ENCODE peak calls at places on chromosomes 12 and 14, in five cellular contexts. R is cardiac muscle cell, T is mesendoderm, I is uterus, Z is body of pancreas. S is an unnamed sample. For H3K4me1 and H3K36me3, the result is how much of the 10 kb centered on the place peaks cover.

GRCh38 chr12:66751432-66752113 is 72.7 kb upstream of the GRIP1 start:
- DNase-seq in T (no peak), R (no peak), Z (no peak), I (no peak), S (no peak)

GRCh38 chr12:104998423-104999346 is 12.6 kb downstream of the NOPCHAP1 start:
- DNase-seq in Z (peak), T (no peak), I (no peak), R (no peak), S (no peak)

GRCh38 chr12:92470608-92471021 is 232.2 kb upstream of the PLEKHG7 start:
- DNase-seq in Z (no peak), R (no peak), T (no peak), I (no peak), S (no peak)

GRCh38 chr12:131116437-131117117 is 162.9 kb downstream of the ADGRD1 start:
- DNase-seq in I (peak), R (peak), Z (no peak), T (peak), S (peak)

GRCh38 chr14:88256997-88257755 is 65.9 kb downstream of the KCNK10 start:
- DNase-seq in I (no peak), Z (no peak), R (peak), T (no peak), S (no peak)

GRCh38 chr12:2112401-2112800 is 59.6 kb downstream of the CACNA1C start:
- DNase-seq in T (no peak), Z (no peak), R (no peak), I (no peak), S (no peak)

GRCh38 chr14:44204061-44204815 is 302.8 kb downstream of the FSCB start:
- DNase-seq in Z (no peak), I (no peak), R (peak), T (peak), S (no peak)

GRCh38 chr12:94973202-94973601 is 30.3 kb downstream of the NDUFA12 start:
- DNase-seq in T (no peak), R (peak), I (no peak), Z (no peak), S (no peak)

GRCh38 chr12:633731-634130 is 29.5 kb downstream of the NINJ2 start:
- DNase-seq in R (no peak), Z (no peak), T (no peak), I (no peak), S (no peak)

GRCh38 chr12:87847147-87847546 is 182.1 kb downstream of the C12orf50 start:
- DNase-seq in I (no peak), R (no peak), Z (no peak), T (peak), S (no peak)

GRCh38 chr12:49017764-49018281 is 753 bp downstream of the PRKAG1 start:
- DNase-seq in I (peak), T (no peak), Z (no peak), R (peak), S (no peak)

GRCh38 chr14:33475623-33476022 is 475.3 kb downstream of the EGLN3 start:
- DNase-seq in T (peak), R (peak), I (no peak), Z (peak), S (peak)

GRCh38 chr14:96559571-96559970 is 57.4 kb downstream of the PAPOLA start:
- DNase-seq in I (no peak), Z (no peak), R (no peak), T (no peak), S (no peak)

GRCh38 chr14:91744068-91744480 is 12.2 kb upstream of the CATSPERB start:
- DNase-seq in R (no peak), T (peak), Z (peak), I (no peak), S (no peak)

GRCh38 chr12:153080-153746 is 60.7 kb downstream of the SLC6A12 start:
- DNase-seq in I (no peak), R (peak), T (peak), Z (peak), S (peak)

GRCh38 chr12:85530486-85530885 is 250.5 kb downstream of the ALX1 start:
- DNase-seq in R (no peak), Z (no peak), T (no peak), I (no peak), S (no peak)

GRCh38 chr14:75979641-75980422 is 2.0 kb downstream of the TGFB3 start:
- DNase-seq in I (peak), R (peak), T (no peak), Z (peak), S (peak)

GRCh38 chr14:95240859-95241813 is 78.6 kb downstream of the CLMN start:
- DNase-seq in Z (peak), I (no peak), R (no peak), T (no peak), S (no peak)

GRCh38 chr12:25458047-25458552 is 95.0 kb downstream of the LMNTD1 start:
- DNase-seq in I (no peak), Z (peak), R (peak), T (no peak), S (no peak)

GRCh38 chr12:77116277-77116676 is 50.9 kb upstream of the E2F7 start:
- DNase-seq in I (no peak), Z (no peak), T (no peak), R (peak), S (no peak)
- H3K4me1 ChIP-seq in I (under half), Z (under half), T (under half), R (under half), S (under half)

GRCh38 chr14:102711207-102711606 is 66.0 kb upstream of the TRAF3 start:
- DNase-seq in T (peak), R (no peak), Z (no peak), I (no peak), S (no peak)
- H3K36me3 ChIP-seq in T (under half), R (under half), Z (under half), I (under half), S (under half)

GRCh38 chr12:4278582-4278939 is 5.0 kb downstream of the CCND2 start:
- DNase-seq in Z (no peak), I (no peak), T (no peak), R (no peak), S (peak)

GRCh38 chr12:4281173-4281654 is 7.7 kb downstream of the CCND2 start:
- DNase-seq in R (peak), I (peak), T (no peak), Z (no peak), S (no peak)

GRCh38 chr12:4279120-4279690 is 5.6 kb downstream of the CCND2 start:
- DNase-seq in R (no peak), Z (no peak), I (no peak), T (no peak), S (no peak)

GRCh38 chr12:4282103-4282891 is 8.7 kb downstream of the CCND2 start:
- DNase-seq in Z (no peak), T (no peak), R (no peak), I (no peak), S (no peak)

GRCh38 chr12:4280351-4281163 is 7.0 kb downstream of the CCND2 start:
- DNase-seq in Z (peak), I (peak), T (no peak), R (peak), S (peak)
- H3K4me3 ChIP-seq in Z (no peak), I (no peak), T (no peak), R (no peak), S (no peak)

GRCh38 chr12:114684870-114685273 is 897 bp upstream of the TBX3 start:
- DNase-seq in T (no peak), I (no peak), R (no peak), Z (no peak), S (no peak)

GRCh38 chr12:114683709-114684097 is 272 bp downstream of the TBX3 start:
- DNase-seq in I (no peak), R (no peak), Z (no peak), T (no peak), S (no peak)

GRCh38 chr12:114684098-114684869 is at the start of gene TBX3:
- DNase-seq in R (peak), I (peak), Z (peak), T (peak), S (peak)

GRCh38 chr12:114682101-114682919 is 1.7 kb downstream of the TBX3 start:
- DNase-seq in T (no peak), Z (no peak), I (no peak), R (no peak), S (no peak)

GRCh38 chr12:114682920-114683708 is 861 bp downstream of the TBX3 start:
- DNase-seq in Z (no peak), T (peak), R (no peak), I (no peak), S (no peak)
- H3K4me1 ChIP-seq in Z (under half), T (under half), R (under half), I (under half), S (under half)

GRCh38 chr12:6863586-6864321 is 3.6 kb upstream of the TPI1 start:
- DNase-seq in Z (no peak), T (no peak), I (no peak), R (no peak), S (no peak)
- H3K36me3 ChIP-seq in Z (under half), T (under half), I (under half), R (under half), S (half or more)

S was measured in tibial artery.